ENCODE peak calls at places on chromosomes 2 and 18, in four cellular contexts. Z, S, G and P are unnamed samples.

GRCh38 chr2:61463769-61464475 is 7.0 kb downstream of the USP34 start:
- DNase-seq in Z (no peak), S (no peak), G (no peak), P (no peak)

GRCh38 chr2:120470041-120470716 is 124.2 kb downstream of the INHBB start:
- DNase-seq in Z (peak), S (no peak), G (no peak), P (peak)

GRCh38 chr2:190786404-190787166 is 94.0 kb upstream of the GLS start:
- DNase-seq in Z (no peak), S (no peak), G (no peak), P (no peak)

GRCh38 chr2:25228848-25229674 is 60.7 kb upstream of the POMC start:
- DNase-seq in Z (peak), S (peak), G (peak), P (peak)

GRCh38 chr2:119157850-119158511 is 570 bp downstream of the C1QL2 start:
- DNase-seq in Z (no peak), S (no peak), G (no peak), P (no peak)

GRCh38 chr2:20633794-20634259 is 17.1 kb downstream of the HS1BP3 start:
- DNase-seq in Z (no peak), S (no peak), G (no peak), P (no peak)

GRCh38 chr2:130720036-130720435 is 8.8 kb upstream of the GPR148 start:
- DNase-seq in Z (no peak), S (no peak), G (no peak), P (no peak)

GRCh38 chr18:23998811-23999210 is 15.7 kb upstream of the TTC39C start:
- DNase-seq in Z (no peak), S (no peak), G (no peak), P (no peak)

GRCh38 chr2:160375802-160376469 is 117.7 kb downstream of the RBMS1 start:
- DNase-seq in Z (peak), S (no peak), G (no peak), P (peak)

GRCh38 chr2:229980440-229981184 is 58.3 kb downstream of the FBXO36 start:
- DNase-seq in Z (peak), S (no peak), G (peak), P (peak)

GRCh38 chr2:9179572-9180201 is 26.9 kb upstream of the ASAP2 start:
- DNase-seq in Z (peak), S (no peak), G (no peak), P (peak)

GRCh38 chr2:47237375-47238357 is 82.6 kb upstream of the STPG4 start:
- DNase-seq in Z (peak), S (no peak), G (no peak), P (no peak)

GRCh38 chr2:240235149-240235803 is 94.8 kb upstream of the OTOS start:
- DNase-seq in Z (no peak), S (no peak), G (peak), P (no peak)

GRCh38 chr2:188068093-188068492 is 223.6 kb upstream of the GULP1 start:
- DNase-seq in Z (peak), S (no peak), G (no peak), P (peak)

GRCh38 chr2:25685030-25685429 is 11.7 kb upstream of the DTNB start:
- DNase-seq in Z (no peak), S (no peak), G (no peak), P (no peak)

GRCh38 chr2:215579809-215580208 is 143.9 kb upstream of the FN1 start:
- DNase-seq in Z (peak), S (no peak), G (no peak), P (peak)

GRCh38 chr18:7941533-7941932 is 374.4 kb downstream of the PTPRM start:
- DNase-seq in Z (no peak), S (no peak), G (no peak), P (no peak)

GRCh38 chr2:118539290-118539689 is 308.2 kb downstream of the EN1 start:
- DNase-seq in Z (peak), S (no peak), G (peak), P (no peak)

GRCh38 chr2:177675256-177676220 is 283.0 kb downstream of the AGPS start:
- DNase-seq in Z (no peak), S (no peak), G (no peak), P (no peak)

GRCh38 chr2:89825034-89825433 is 1133.6 kb downstream of the RPIA start:
- DNase-seq in Z (no peak), S (no peak), G (no peak), P (no peak)

GRCh38 chr2:144496067-144496466 is 23.9 kb downstream of the ZEB2 start:
- DNase-seq in Z (no peak), S (no peak), G (no peak), P (no peak)

GRCh38 chr2:240704651-240705050 is 13.0 kb downstream of the AQP12A start:
- DNase-seq in Z (no peak), S (no peak), G (no peak), P (no peak)

GRCh38 chr2:69050802-69051201 is 37.8 kb downstream of the ANTXR1 start:
- DNase-seq in Z (no peak), S (no peak), G (no peak), P (no peak)

GRCh38 chr2:113863166-113863565 is 26.7 kb upstream of the ACTR3 start:
- DNase-seq in Z (no peak), S (no peak), G (no peak), P (no peak)

DNA sequence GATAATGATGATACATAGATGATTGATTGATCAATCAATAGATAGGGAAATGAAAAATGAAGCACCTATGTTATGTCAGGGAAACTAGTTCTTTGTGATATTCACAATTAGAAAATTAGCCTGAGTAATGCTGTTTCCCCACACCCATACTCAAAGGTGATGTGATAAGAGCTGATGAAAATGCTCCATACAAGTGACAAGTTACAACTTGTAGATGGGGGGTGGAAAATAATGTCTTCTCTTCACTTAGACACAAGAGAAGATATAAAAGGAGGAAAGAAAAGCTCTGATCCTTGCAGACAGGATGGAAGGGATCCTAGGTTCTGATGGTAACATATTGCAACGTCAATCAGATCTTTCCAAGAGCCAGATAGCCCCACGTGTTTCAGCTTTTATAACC is 365.9 kb downstream of the AKAIN1 start:
- DNase-seq in Z (no peak), S (no peak), G (no peak), P (no peak)
- H2BK15ac ChIP-seq in Z (no peak), S (no peak), G (no peak), P (no peak)

GRCh38 chr2:237126519-237126918 is 40.8 kb downstream of the COPS8 start:
- DNase-seq in Z (no peak), S (no peak), G (peak), P (no peak)
- H4K91ac ChIP-seq in Z (peak), S (no peak), G (no peak), P (peak)

DNA sequence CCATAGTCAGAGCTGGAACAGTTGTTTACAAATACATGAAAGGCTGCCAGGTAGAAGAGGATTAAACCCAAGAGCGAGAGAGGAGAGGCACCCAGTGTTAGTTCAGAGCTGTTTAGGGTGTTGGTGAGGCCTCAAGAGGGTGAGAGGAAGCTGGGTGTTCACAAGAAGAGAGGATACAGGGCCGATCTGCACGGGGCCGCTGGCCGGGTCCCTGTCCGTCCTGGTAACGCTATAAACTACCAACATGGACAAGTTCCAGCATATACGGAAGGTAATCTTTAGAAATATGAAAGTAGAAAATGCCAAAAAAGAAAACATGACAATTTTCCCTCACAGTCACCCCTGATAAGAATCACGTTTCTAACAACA is 109.7 kb downstream of the TMEM18 start:
- DNase-seq in Z (no peak), S (no peak), G (no peak), P (no peak)
- H3K4me2 ChIP-seq in Z (no peak), S (no peak), G (no peak), P (no peak)

DNA sequence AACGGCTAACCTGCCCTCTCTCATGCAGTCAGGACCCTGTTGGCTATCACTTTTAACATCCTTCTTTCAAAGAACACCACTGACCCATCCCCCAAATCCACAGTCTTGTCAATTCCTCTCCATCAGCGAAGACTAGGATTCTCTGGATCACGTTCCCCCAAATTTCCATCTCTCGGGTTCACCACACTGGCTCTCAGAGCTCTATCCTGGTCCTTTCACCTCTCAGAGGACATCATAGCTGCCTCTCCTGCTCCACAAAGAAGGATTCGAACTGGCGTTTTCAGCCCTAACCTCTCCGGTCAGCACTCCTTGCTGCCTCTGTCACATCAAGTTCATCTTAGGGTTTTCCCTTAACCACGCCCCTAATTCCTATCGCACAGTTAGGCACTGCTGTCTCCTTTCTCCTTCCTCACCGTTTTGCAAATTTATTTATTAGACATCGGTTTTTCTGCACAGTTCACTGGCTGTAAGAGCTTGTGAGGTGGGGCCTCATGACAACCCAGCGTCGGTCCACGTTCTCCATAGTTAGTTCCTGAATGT is 247.5 kb upstream of the PXDN start:
- DNase-seq in Z (no peak), S (no peak), G (no peak), P (no peak)
- H2BK15ac ChIP-seq in Z (no peak), S (no peak), G (no peak), P (no peak)

DNA sequence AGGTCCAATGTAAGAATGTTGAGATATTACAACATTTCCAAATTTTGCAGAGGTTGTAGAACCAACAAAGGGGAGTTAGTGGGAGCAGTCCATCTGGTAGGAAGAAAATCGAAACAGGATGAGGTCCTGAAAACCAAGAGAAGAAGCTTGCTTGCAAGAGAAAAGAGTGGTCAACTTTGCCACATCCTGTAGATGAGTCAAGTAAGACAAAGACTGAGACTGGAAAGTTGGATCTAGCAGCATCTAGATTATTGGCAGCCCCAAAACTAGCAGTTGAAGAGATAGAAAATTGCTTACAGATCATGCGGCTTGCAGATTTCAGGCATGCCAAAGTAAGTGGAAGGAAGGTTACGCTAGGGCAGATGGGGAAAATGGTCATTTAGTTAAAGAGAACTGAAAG is 378.9 kb downstream of the GRB14 start:
- DNase-seq in Z (no peak), S (no peak), G (no peak), P (no peak)
- H4K91ac ChIP-seq in Z (no peak), S (no peak), G (no peak), P (no peak)

GRCh38 chr2:53028259-53028658 is 739.3 kb upstream of the CHAC2 start:
- DNase-seq in Z (peak), S (no peak), G (no peak), P (peak)
- H3K4me2 ChIP-seq in Z (peak), S (no peak), G (no peak), P (no peak)

GRCh38 chr2:232539298-232540231 is at the start of gene CHRNG:
- DNase-seq in Z (no peak), S (no peak), G (peak), P (no peak)
- H2BK15ac ChIP-seq in Z (no peak), S (peak), G (no peak), P (peak)